ENCODE peak calls at places on chromosomes 5 and 9, in four cellular contexts. T, R, F and M are unnamed samples.

GRCh38 chr5:67241326-67241725 is 44.7 kb upstream of the CD180 start:
- DNase-seq in T (no peak), F (no peak), R (no peak), M (no peak)

GRCh38 chr5:168699002-168699401 is 119.8 kb upstream of the PANK3 start:
- DNase-seq in F (no peak), R (no peak), T (no peak), M (no peak)

GRCh38 chr5:190366-191035 is 794 bp upstream of the LRRC14B start:
- DNase-seq in T (no peak), F (no peak), R (no peak), M (no peak)

GRCh38 chr5:116084231-116084630 is 594 bp upstream of the COMMD10 start:
- DNase-seq in R (no peak), F (no peak), T (peak; percentile 62), M (peak; percentile 29)

GRCh38 chr5:139642891-139643871 is 5.0 kb upstream of the CXXC5 start:
- DNase-seq in R (peak; percentile 79), F (no peak), T (no peak), M (no peak)

GRCh38 chr9:3525088-3525835 is 539 bp downstream of the RFX3 start:
- DNase-seq in F (no peak), T (no peak), R (no peak), M (no peak)

GRCh38 chr5:138967806-138968448 is 92.8 kb upstream of the LRRTM2 start:
- DNase-seq in R (peak; percentile 23), T (no peak), F (no peak), M (peak; percentile 36)

GRCh38 chr5:157383151-157383810 is 76.7 kb upstream of the NIPAL4 start:
- DNase-seq in R (no peak), T (no peak), F (no peak), M (peak; percentile 31)

GRCh38 chr5:147658293-147658932 is 124.1 kb downstream of the JAKMIP2 start:
- DNase-seq in F (no peak), R (no peak), T (no peak), M (no peak)

GRCh38 chr5:154761062-154761740 is 6.0 kb downstream of the LARP1 start:
- DNase-seq in T (no peak), R (no peak), F (no peak), M (no peak)
- H3K9ac ChIP-seq in T (peak overlapping the region; percentile 49), R (no peak overlapping the region), F (peak overlapping the region; percentile 8), M (no peak overlapping the region)

GRCh38 chr9:4859035-4859434 is 66.3 kb downstream of the RCL1 start:
- DNase-seq in F (no peak), R (no peak), T (no peak), M (no peak)

GRCh38 chr9:4857163-4857562 is 64.4 kb downstream of the RCL1 start:
- DNase-seq in R (no peak), F (no peak), T (no peak), M (no peak)

GRCh38 chr9:4852419-4852818 is 59.7 kb downstream of the RCL1 start:
- DNase-seq in T (peak; percentile 97), R (no peak), F (no peak), M (no peak)

GRCh38 chr9:4854191-4854590 is 61.4 kb downstream of the RCL1 start:
- DNase-seq in R (no peak), F (no peak), T (no peak), M (no peak)

DNA sequence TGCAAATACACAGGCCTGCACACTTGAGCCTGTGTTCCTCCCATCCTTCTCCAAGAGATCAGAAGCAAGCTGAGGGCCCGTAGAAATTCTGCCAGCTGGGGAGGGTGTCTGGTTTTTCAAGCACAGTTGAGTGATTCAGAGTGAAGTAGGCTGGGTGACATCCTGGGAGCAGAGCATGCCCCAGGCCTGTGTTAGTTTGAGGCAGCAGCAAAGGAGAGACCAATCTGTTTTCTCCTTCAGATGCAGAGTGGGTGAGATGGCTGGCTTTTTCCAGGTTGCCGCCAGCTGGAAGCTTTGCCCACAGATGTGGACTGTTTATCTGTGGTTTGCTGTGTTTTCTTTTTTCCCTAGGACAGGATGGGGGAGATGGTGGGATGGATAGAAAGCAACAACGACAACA is 63.1 kb downstream of the RCL1 start:
- DNase-seq in R (no peak), F (no peak), T (peak; percentile 22), M (peak; percentile 78)
- TF ChIP-seq BHLHE40 in R (no peak), F (no peak), T (no peak), M (no peak)

DNA sequence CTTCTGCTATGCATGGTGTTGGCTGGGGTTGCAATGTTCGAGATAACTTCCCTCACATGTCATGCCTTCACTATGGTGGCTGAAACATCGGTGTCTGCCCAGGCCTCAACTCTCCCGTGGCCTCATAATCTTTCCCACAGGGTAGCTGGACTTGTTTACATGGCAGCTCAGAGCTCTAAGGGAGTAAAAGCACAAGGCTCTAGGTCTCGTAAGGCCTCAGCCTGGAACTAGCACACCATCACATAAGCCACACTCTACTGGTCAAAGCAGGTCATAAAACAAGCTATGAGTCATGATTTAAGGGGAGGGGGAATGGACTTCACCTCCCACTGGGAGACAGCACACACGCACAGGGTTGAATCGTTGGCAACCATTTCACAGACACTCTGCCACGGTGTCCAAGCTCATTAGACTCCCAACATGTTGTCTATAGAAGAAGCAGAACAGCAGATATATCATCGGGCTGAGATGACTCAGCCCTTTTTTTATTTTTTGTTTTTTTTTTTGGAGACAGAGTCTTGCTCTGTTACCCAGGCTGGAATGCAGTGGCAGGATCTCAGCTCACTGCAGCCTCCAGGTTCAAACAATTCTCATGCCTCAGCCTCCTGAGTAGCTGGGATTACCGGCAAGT is 66.8 kb upstream of the IL17B start:
- DNase-seq in R (peak; percentile 88), T (peak; percentile 86), F (no peak), M (peak; percentile 99)
- H3K9ac ChIP-seq in R (peak overlapping the region; percentile 52), T (peak overlapping the region; percentile 57), F (no peak overlapping the region), M (peak overlapping the region; percentile 36)

DNA sequence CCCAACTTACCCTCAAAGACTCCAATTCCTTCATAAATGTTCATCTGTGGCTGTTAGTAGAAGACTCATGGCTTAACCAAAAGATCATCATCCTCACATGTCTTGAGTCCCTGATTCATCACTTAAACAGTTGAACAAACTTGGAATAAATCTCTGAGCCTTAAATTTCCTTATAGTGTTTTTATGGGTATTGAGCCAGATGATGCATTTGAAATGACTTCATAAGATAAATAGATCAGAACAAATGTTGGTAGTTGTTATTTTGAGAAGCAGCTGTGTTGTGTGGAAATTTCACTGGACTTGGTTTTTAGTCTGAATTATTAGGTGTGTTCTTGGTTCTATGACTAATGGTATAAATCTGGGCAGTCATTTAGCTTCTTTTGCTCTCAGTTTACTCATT is 236.2 kb downstream of the NNT start:
- DNase-seq in T (no peak), F (no peak), R (no peak), M (peak; percentile 91)
- TF ChIP-seq BHLHE40 in T (no peak), F (no peak), R (no peak), M (no peak)

DNA sequence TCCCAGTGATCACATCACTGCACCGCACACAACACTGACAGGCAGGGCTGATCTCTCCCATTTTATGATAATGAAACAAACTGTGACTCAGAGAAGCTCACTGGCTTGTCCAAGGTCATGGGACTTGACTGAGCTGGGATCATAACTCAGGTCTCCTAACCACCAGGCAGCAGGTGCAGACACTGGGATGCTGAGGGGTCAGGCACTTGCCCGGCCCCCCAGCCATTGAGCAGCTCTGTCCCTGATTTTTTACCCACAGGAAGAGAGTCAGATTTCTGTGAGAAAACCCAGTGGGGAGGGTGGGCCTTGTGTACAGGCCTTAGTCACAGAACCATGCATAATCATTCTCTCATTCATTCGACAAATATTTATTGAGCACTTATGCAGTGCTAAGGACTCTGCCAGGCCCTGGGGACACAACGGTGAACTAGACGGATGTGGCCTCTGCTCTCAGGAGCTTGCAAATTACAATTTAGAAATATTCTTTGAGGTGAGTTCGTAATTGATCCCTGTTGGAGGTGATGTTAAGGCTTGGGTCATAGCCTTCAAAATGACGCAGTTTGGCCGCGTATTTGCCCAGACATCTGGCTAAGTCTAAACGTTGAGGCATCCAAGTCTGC is 54.5 kb upstream of the TGFBR1 start:
- DNase-seq in T (peak; percentile 38), R (peak; percentile 13), F (no peak), M (peak; percentile 75)
- H3K9ac ChIP-seq in T (no peak overlapping the region), R (no peak overlapping the region), F (no peak overlapping the region), M (no peak overlapping the region)

DNA sequence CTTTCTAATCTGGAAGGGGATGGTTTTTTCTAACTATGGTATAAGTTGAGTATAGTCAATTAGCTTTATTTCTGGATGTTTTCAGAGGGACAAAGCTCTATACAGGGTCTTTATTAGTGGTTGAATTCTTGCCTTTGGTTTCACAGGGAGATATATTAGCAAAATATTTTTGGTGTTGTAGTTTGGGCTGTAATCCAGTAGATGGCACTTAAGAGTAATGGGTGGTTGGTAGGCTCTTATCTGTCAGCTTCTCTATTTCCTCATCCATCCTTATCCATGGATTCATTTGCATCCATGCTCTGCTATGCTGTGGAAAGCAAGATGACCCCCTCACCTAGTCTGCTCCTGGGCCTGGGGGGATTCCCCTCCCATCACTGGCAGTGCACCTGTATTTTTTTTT is 363.6 kb upstream of the CYLC2 start:
- DNase-seq in R (peak; percentile 2), F (no peak), T (peak; percentile 1), M (no peak)
- TF ChIP-seq BHLHE40 in R (no peak), F (no peak), T (no peak), M (no peak)

GRCh38 chr9:35726876-35727438 is 5.0 kb downstream of the TLN1 start:
- DNase-seq in R (peak; percentile 35), T (no peak), F (no peak), M (peak; percentile 51)
- H3K9ac ChIP-seq in R (no peak overlapping the region), T (peak overlapping the region; percentile 87), F (peak overlapping the region; percentile 90), M (peak overlapping the region; percentile 90)